ENCODE peak calls at places on chromosome 22, in nine cellular contexts. One of them, this sample, is unnamed.

GRCh38 chr22:38569181-38569971 is 607 bp downstream of the DMC1 start:
- DNase-seq in OCI-LY7: peak; percentile 84
- DNase-seq in hepatocyte: no peak
- DNase-seq in HCT116: no peak
- DNase-seq in PC-3: no peak
- DNase-seq in neural progenitor cell: no peak
- DNase-seq in GM23338: peak; percentile 35
- DNase-seq in MM.1S: no peak
- DNase-seq in SK-N-SH: peak; percentile 7
- DNase-seq in this sample: peak; percentile 20

GRCh38 chr22:39520874-39521857 is 804 bp downstream of the ATF4 start:
- DNase-seq in OCI-LY7: peak; percentile 78
- DNase-seq in hepatocyte: peak; percentile 92
- DNase-seq in HCT116: no peak
- DNase-seq in PC-3: peak; percentile 29
- DNase-seq in neural progenitor cell: peak; percentile 71
- DNase-seq in GM23338: peak; percentile 76
- DNase-seq in MM.1S: peak; percentile 53
- DNase-seq in SK-N-SH: peak; percentile 67
- DNase-seq in this sample: peak; percentile 92

GRCh38 chr22:36806824-36807223 is 10.0 kb downstream of the PVALB start:
- DNase-seq in OCI-LY7: no peak
- DNase-seq in hepatocyte: no peak
- DNase-seq in HCT116: no peak
- DNase-seq in PC-3: no peak
- DNase-seq in neural progenitor cell: no peak
- DNase-seq in GM23338: no peak
- DNase-seq in MM.1S: no peak
- DNase-seq in SK-N-SH: no peak
- DNase-seq in this sample: no peak

GRCh38 chr22:37472418-37473006 is 13.7 kb downstream of the MFNG start:
- DNase-seq in OCI-LY7: peak; percentile 55
- DNase-seq in hepatocyte: peak; percentile 56
- DNase-seq in HCT116: no peak
- DNase-seq in PC-3: peak; percentile 54
- DNase-seq in neural progenitor cell: peak; percentile 69
- DNase-seq in GM23338: peak; percentile 81
- DNase-seq in MM.1S: no peak
- DNase-seq in SK-N-SH: peak; percentile 75
- DNase-seq in this sample: peak; percentile 49

GRCh38 chr22:48820481-48821345 is 1007.0 kb downstream of the BRD1 start:
- DNase-seq in OCI-LY7: no peak
- DNase-seq in hepatocyte: no peak
- DNase-seq in HCT116: no peak
- DNase-seq in PC-3: no peak
- DNase-seq in neural progenitor cell: no peak
- DNase-seq in GM23338: peak; percentile 0
- DNase-seq in MM.1S: no peak
- DNase-seq in SK-N-SH: no peak
- DNase-seq in this sample: no peak

GRCh38 chr22:22877523-22878210 is 9.9 kb upstream of the IGLL5 start:
- DNase-seq in OCI-LY7: peak; percentile 75
- DNase-seq in hepatocyte: peak; percentile 78
- DNase-seq in HCT116: peak; percentile 54
- DNase-seq in PC-3: peak; percentile 62
- DNase-seq in neural progenitor cell: peak; percentile 87
- DNase-seq in GM23338: peak; percentile 89
- DNase-seq in MM.1S: peak; percentile 41
- DNase-seq in SK-N-SH: peak; percentile 67
- DNase-seq in this sample: peak; percentile 74

GRCh38 chr22:48663297-48663696 is 1164.4 kb downstream of the BRD1 start:
- DNase-seq in OCI-LY7: peak; percentile 10
- DNase-seq in hepatocyte: no peak
- DNase-seq in HCT116: peak; percentile 7
- DNase-seq in PC-3: peak; percentile 3
- DNase-seq in neural progenitor cell: peak; percentile 33
- DNase-seq in GM23338: peak; percentile 23
- DNase-seq in MM.1S: peak; percentile 23
- DNase-seq in SK-N-SH: no peak
- DNase-seq in this sample: no peak

GRCh38 chr22:30205281-30206115 is 41.1 kb downstream of the LIF start:
- DNase-seq in OCI-LY7: no peak
- DNase-seq in hepatocyte: peak; percentile 72
- DNase-seq in HCT116: no peak
- DNase-seq in PC-3: peak; percentile 91
- DNase-seq in neural progenitor cell: no peak
- DNase-seq in GM23338: no peak
- DNase-seq in MM.1S: no peak
- DNase-seq in SK-N-SH: peak; percentile 48
- DNase-seq in this sample: peak; percentile 97

GRCh38 chr22:20011123-20011992 is 5.3 kb downstream of the ARVCF start:
- DNase-seq in OCI-LY7: no peak
- DNase-seq in hepatocyte: no peak
- DNase-seq in HCT116: no peak
- DNase-seq in PC-3: no peak
- DNase-seq in neural progenitor cell: no peak
- DNase-seq in GM23338: no peak
- DNase-seq in MM.1S: no peak
- DNase-seq in SK-N-SH: no peak
- DNase-seq in this sample: no peak

GRCh38 chr22:28759861-28760560 is 12.5 kb upstream of the CCDC117 start:
- DNase-seq in OCI-LY7: peak; percentile 25
- DNase-seq in hepatocyte: no peak
- DNase-seq in HCT116: no peak
- DNase-seq in PC-3: no peak
- DNase-seq in neural progenitor cell: peak; percentile 28
- DNase-seq in GM23338: peak; percentile 82
- DNase-seq in MM.1S: peak; percentile 13
- DNase-seq in SK-N-SH: no peak
- DNase-seq in this sample: no peak

GRCh38 chr22:47165338-47165931 is 403.0 kb downstream of the TBC1D22A start:
- DNase-seq in OCI-LY7: no peak
- DNase-seq in hepatocyte: no peak
- DNase-seq in HCT116: no peak
- DNase-seq in PC-3: no peak
- DNase-seq in neural progenitor cell: no peak
- DNase-seq in GM23338: no peak
- DNase-seq in MM.1S: no peak
- DNase-seq in SK-N-SH: no peak
- DNase-seq in this sample: no peak

GRCh38 chr22:38868886-38869381 is 3.1 kb downstream of the CBX6 start:
- DNase-seq in OCI-LY7: peak; percentile 85
- DNase-seq in hepatocyte: peak; percentile 91
- DNase-seq in HCT116: peak; percentile 40
- DNase-seq in PC-3: peak; percentile 73
- DNase-seq in neural progenitor cell: peak; percentile 91
- DNase-seq in GM23338: peak; percentile 95
- DNase-seq in MM.1S: peak; percentile 74
- DNase-seq in SK-N-SH: peak; percentile 83
- DNase-seq in this sample: peak; percentile 82

GRCh38 chr22:41576877-41577276 is 12.8 kb downstream of the PMM1 start:
- DNase-seq in OCI-LY7: peak; percentile 64
- DNase-seq in hepatocyte: peak; percentile 74
- DNase-seq in HCT116: peak; percentile 35
- DNase-seq in PC-3: peak; percentile 56
- DNase-seq in neural progenitor cell: peak; percentile 86
- DNase-seq in GM23338: peak; percentile 95
- DNase-seq in MM.1S: no peak
- DNase-seq in SK-N-SH: peak; percentile 58
- DNase-seq in this sample: peak; percentile 62

GRCh38 chr22:27397036-27397947 is 404.3 kb downstream of the MN1 start:
- DNase-seq in OCI-LY7: no peak
- DNase-seq in hepatocyte: no peak
- DNase-seq in HCT116: no peak
- DNase-seq in PC-3: no peak
- DNase-seq in neural progenitor cell: no peak
- DNase-seq in GM23338: no peak
- DNase-seq in MM.1S: no peak
- DNase-seq in SK-N-SH: no peak
- DNase-seq in this sample: no peak

GRCh38 chr22:27399161-27399560 is 402.4 kb downstream of the MN1 start:
- DNase-seq in OCI-LY7: no peak
- DNase-seq in hepatocyte: no peak
- DNase-seq in HCT116: no peak
- DNase-seq in PC-3: peak; percentile 25
- DNase-seq in neural progenitor cell: no peak
- DNase-seq in GM23338: no peak
- DNase-seq in MM.1S: no peak
- DNase-seq in SK-N-SH: peak; percentile 45
- DNase-seq in this sample: peak; percentile 65

GRCh38 chr22:27394806-27395404 is 406.7 kb downstream of the MN1 start:
- DNase-seq in OCI-LY7: no peak
- DNase-seq in hepatocyte: no peak
- DNase-seq in HCT116: no peak
- DNase-seq in PC-3: no peak
- DNase-seq in neural progenitor cell: no peak
- DNase-seq in GM23338: no peak
- DNase-seq in MM.1S: no peak
- DNase-seq in SK-N-SH: no peak
- DNase-seq in this sample: no peak

GRCh38 chr22:27400811-27401210 is 400.7 kb downstream of the MN1 start:
- DNase-seq in OCI-LY7: no peak
- DNase-seq in hepatocyte: no peak
- DNase-seq in HCT116: no peak
- DNase-seq in PC-3: no peak
- DNase-seq in neural progenitor cell: no peak
- DNase-seq in GM23338: no peak
- DNase-seq in MM.1S: no peak
- DNase-seq in SK-N-SH: no peak
- DNase-seq in this sample: no peak

DNA sequence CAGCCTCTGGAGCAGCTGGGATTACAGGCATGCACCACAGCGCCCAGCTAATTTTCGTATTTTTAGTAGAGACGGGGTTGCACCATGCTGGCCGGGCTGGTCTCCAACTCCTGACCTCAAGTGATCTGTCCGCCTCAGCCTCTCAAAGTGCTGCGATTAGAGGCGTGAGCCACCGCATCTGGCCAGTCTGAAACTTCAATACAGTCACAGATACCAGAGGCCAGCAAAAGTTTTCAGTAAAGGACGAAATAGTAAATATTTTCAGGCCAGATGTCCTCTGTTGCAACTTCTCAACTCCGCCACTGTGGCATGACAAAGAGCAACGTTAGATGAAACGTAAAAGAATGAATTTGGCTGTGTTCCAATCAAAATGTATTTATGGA is 403.6 kb downstream of the MN1 start:
- DNase-seq in OCI-LY7: no peak
- DNase-seq in hepatocyte: no peak
- DNase-seq in HCT116: no peak
- DNase-seq in PC-3: no peak
- DNase-seq in neural progenitor cell: no peak
- DNase-seq in GM23338: no peak
- DNase-seq in MM.1S: no peak
- DNase-seq in SK-N-SH: no peak
- DNase-seq in this sample: peak; percentile 64
- TF ChIP-seq EZH2phosphoT487 in OCI-LY7: no peak
- TF ChIP-seq EZH2phosphoT487 in hepatocyte: no peak
- TF ChIP-seq EZH2phosphoT487 in HCT116: no peak
- TF ChIP-seq EZH2phosphoT487 in PC-3: no peak
- TF ChIP-seq EZH2phosphoT487 in neural progenitor cell: no peak
- TF ChIP-seq EZH2phosphoT487 in GM23338: no peak
- TF ChIP-seq EZH2phosphoT487 in MM.1S: no peak
- TF ChIP-seq EZH2phosphoT487 in SK-N-SH: no peak
- TF ChIP-seq EZH2phosphoT487 in this sample: no peak

GRCh38 chr22:31866918-31867317 is 77.4 kb upstream of the YWHAH start:
- DNase-seq in OCI-LY7: no peak
- DNase-seq in hepatocyte: no peak
- DNase-seq in HCT116: no peak
- DNase-seq in PC-3: no peak
- DNase-seq in neural progenitor cell: no peak
- DNase-seq in GM23338: no peak
- DNase-seq in MM.1S: no peak
- DNase-seq in SK-N-SH: no peak
- DNase-seq in this sample: no peak
- TF ChIP-seq EZH2phosphoT487 in OCI-LY7: no peak
- TF ChIP-seq EZH2phosphoT487 in hepatocyte: no peak
- TF ChIP-seq EZH2phosphoT487 in HCT116: no peak
- TF ChIP-seq EZH2phosphoT487 in PC-3: no peak
- TF ChIP-seq EZH2phosphoT487 in neural progenitor cell: no peak
- TF ChIP-seq EZH2phosphoT487 in GM23338: no peak
- TF ChIP-seq EZH2phosphoT487 in MM.1S: no peak
- TF ChIP-seq EZH2phosphoT487 in SK-N-SH: no peak
- TF ChIP-seq EZH2phosphoT487 in this sample: no peak

DNA sequence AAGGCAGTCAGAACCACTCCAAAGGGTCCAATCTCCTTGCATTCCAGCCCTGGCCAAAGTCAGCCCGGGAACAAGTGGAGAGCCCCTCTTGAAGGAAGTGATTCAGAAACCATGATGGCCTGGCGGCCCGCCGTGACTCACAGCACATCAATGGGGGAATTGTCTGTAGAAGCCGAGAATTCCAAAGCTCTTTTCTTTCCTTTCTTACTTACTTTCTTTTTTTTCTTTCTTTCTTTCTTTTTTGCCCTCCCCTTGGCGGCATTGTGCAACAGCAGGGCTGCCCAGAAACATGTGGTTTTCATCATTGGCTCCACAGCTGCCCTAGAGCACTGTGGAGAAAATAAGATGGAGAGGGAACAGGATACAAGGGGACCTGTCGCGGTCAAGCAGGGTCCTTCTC is 140.2 kb upstream of the TIMP3 start:
- DNase-seq in OCI-LY7: no peak
- DNase-seq in hepatocyte: peak; percentile 24
- DNase-seq in HCT116: no peak
- DNase-seq in PC-3: no peak
- DNase-seq in neural progenitor cell: no peak
- DNase-seq in GM23338: no peak
- DNase-seq in MM.1S: no peak
- DNase-seq in SK-N-SH: no peak
- DNase-seq in this sample: peak; percentile 94
- TF ChIP-seq EZH2phosphoT487 in OCI-LY7: no peak
- TF ChIP-seq EZH2phosphoT487 in hepatocyte: no peak
- TF ChIP-seq EZH2phosphoT487 in HCT116: no peak
- TF ChIP-seq EZH2phosphoT487 in PC-3: no peak
- TF ChIP-seq EZH2phosphoT487 in neural progenitor cell: no peak
- TF ChIP-seq EZH2phosphoT487 in GM23338: no peak
- TF ChIP-seq EZH2phosphoT487 in MM.1S: no peak
- TF ChIP-seq EZH2phosphoT487 in SK-N-SH: no peak
- TF ChIP-seq EZH2phosphoT487 in this sample: no peak

DNA sequence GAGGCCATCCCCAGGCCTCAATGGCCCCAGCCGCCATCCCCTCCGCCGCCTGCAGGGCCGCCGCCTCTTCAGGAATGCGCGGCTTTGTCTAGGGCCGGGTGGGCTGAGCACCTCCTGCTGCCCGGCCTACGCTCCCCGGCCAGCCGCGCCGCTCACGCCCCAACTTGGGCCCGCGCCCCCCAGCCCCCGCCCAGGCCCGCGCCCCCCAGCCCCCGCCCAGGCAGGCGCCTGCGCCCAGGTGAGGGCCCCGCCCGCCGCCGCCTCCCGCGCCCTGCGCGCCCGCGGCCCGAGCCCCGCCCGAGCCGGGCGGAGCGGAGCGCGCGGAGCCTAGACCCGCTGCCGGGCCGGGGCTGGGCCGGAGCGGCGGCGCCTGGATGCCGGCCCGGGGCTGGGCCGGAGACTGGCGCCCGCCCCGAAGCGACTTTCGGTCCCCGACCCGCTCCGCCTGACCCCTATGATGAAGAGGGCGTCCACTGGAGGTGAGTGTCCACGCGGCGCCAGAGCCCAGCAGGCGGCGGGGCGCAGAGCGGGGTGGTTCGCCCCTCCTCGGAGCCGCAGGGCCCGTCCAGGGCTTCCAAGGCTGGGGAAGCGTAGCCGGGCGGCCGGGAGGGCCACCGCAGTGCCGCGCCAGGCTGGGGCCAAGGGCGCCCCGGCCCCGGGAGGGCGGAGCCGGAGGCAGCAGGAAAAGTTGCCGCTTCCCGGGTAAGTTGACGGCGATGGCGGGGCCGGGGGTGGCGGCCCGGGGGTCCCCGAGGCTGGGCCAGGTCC is 34.3 kb upstream of the PRODH start:
- DNase-seq in OCI-LY7: no peak
- DNase-seq in hepatocyte: peak; percentile 53
- DNase-seq in HCT116: no peak
- DNase-seq in PC-3: no peak
- DNase-seq in neural progenitor cell: peak; percentile 86
- DNase-seq in GM23338: peak; percentile 86
- DNase-seq in MM.1S: no peak
- DNase-seq in SK-N-SH: peak; percentile 85
- DNase-seq in this sample: peak; percentile 47
- TF ChIP-seq EZH2phosphoT487 in OCI-LY7: no peak
- TF ChIP-seq EZH2phosphoT487 in hepatocyte: no peak
- TF ChIP-seq EZH2phosphoT487 in HCT116: no peak
- TF ChIP-seq EZH2phosphoT487 in PC-3: no peak
- TF ChIP-seq EZH2phosphoT487 in neural progenitor cell: no peak
- TF ChIP-seq EZH2phosphoT487 in GM23338: no peak
- TF ChIP-seq EZH2phosphoT487 in MM.1S: no peak
- TF ChIP-seq EZH2phosphoT487 in SK-N-SH: no peak
- TF ChIP-seq EZH2phosphoT487 in this sample: no peak